ENCODE peak calls at places on chromosomes 1 and 21, in nine cellular contexts. P is posterior vena cava; N is tibial nerve; E is stimulated activated CD4-positive, alpha-beta T cell treated with anti-CD3 and anti-CD28 coated beads, Interleukin-4, amount 100 ng/mL, for 1 hour; C is HTR-8/SVneo; Q is CD8-positive, alpha-beta memory T cell; A is neuronal stem cell; Z is astrocyte; O is stimulated activated CD8-positive, alpha-beta memory T cell treated with anti-CD3 and anti-CD28 coated beads, Interleukin-15, amount 100 ng/mL, for 4 hours. S is an unnamed sample.
A peak's percentile ranks its signal among the peaks of the same experiment; 100 is the strongest.

GRCh38 chr1:205748398-205749093 is 1.4 kb downstream of the NUCKS1 start:
- DNase-seq in C (no peak), N (peak; percentile 10), A (no peak), Q (no peak), Z (peak; percentile 62), P (no peak), O (no peak), E (no peak), S (no peak)

GRCh38 chr21:35479529-35479928 is 430.4 kb upstream of the RUNX1 start:
- DNase-seq in E (no peak), C (no peak), N (no peak), Z (no peak), Q (no peak), A (no peak), P (no peak), O (no peak), S (no peak)

GRCh38 chr1:72284084-72284397 is 1.7 kb upstream of the NEGR1 start:
- DNase-seq in E (no peak), N (no peak), O (no peak), A (no peak), P (no peak), Z (no peak), Q (no peak), C (no peak), S (no peak)

GRCh38 chr1:96987186-96987703 is 265.7 kb downstream of the PTBP2 start:
- DNase-seq in A (no peak), P (no peak), C (no peak), E (no peak), O (no peak), Q (no peak), Z (no peak), N (no peak), S (no peak)

GRCh38 chr1:243748706-243749283 is 101.2 kb downstream of the AKT3 start:
- DNase-seq in Q (no peak), P (no peak), O (no peak), A (no peak), E (no peak), Z (peak; percentile 69), N (peak; percentile 70), C (peak; percentile 64), S (peak; percentile 63)

GRCh38 chr1:151370211-151370911 is 2.1 kb downstream of the SELENBP1 start:
- DNase-seq in Z (no peak), Q (no peak), A (no peak), C (no peak), N (no peak), P (no peak), O (no peak), E (no peak), S (no peak)

GRCh38 chr1:6000444-6001288 is 8.4 kb upstream of the NPHP4 start:
- DNase-seq in O (no peak), E (no peak), A (no peak), N (no peak), Q (no peak), C (no peak), Z (no peak), P (peak; percentile 67), S (no peak)

GRCh38 chr1:92511541-92511940 is 24.8 kb upstream of the GFI1 start:
- DNase-seq in Z (no peak), Q (no peak), A (no peak), P (no peak), N (no peak), O (no peak), C (no peak), E (no peak), S (no peak)

GRCh38 chr1:90391116-90391515 is 326.0 kb downstream of the BARHL2 start:
- DNase-seq in E (no peak), O (no peak), A (peak; percentile 37), N (no peak), Q (no peak), Z (peak; percentile 72), C (no peak), P (no peak), S (no peak)

GRCh38 chr1:184823080-184823479 is 68.4 kb upstream of the EDEM3 start:
- DNase-seq in E (no peak), P (no peak), N (no peak), Z (no peak), O (no peak), Q (no peak), C (peak; percentile 38), A (peak; percentile 56), S (no peak)

GRCh38 chr1:162561616-162562451 is at the start of gene UAP1:
- DNase-seq in E (no peak), N (peak; percentile 25), Z (no peak), C (no peak), A (no peak), Q (no peak), P (no peak), O (peak; percentile 7), S (no peak)

GRCh38 chr1:78831731-78832360 is 174.7 kb downstream of the ADGRL4 start:
- DNase-seq in N (no peak), O (no peak), P (no peak), E (no peak), C (peak; percentile 52), Z (peak; percentile 98), Q (no peak), A (no peak), S (peak; percentile 53)

GRCh38 chr1:231020816-231021215 is 19.2 kb downstream of the FAM89A start:
- DNase-seq in Q (no peak), P (no peak), O (no peak), N (no peak), E (no peak), Z (no peak), C (no peak), A (no peak), S (no peak)

GRCh38 chr1:147726161-147726560 is 34.2 kb downstream of the GJA5 start:
- DNase-seq in E (no peak), N (no peak), A (no peak), Q (no peak), C (no peak), Z (no peak), O (no peak), P (no peak), S (no peak)

GRCh38 chr1:41627491-41628280 is 143.2 kb upstream of the EDN2 start:
- DNase-seq in Z (no peak), A (no peak), P (no peak), Q (no peak), C (no peak), E (no peak), N (no peak), O (no peak), S (no peak)

GRCh38 chr21:27168084-27168483 is 201.2 kb upstream of the ADAMTS5 start:
- DNase-seq in N (no peak), Z (no peak), Q (no peak), E (no peak), P (no peak), A (no peak), C (no peak), O (no peak), S (no peak)

GRCh38 chr1:92476071-92476607 is 10.6 kb downstream of the GFI1 start:
- DNase-seq in O (peak; percentile 44), N (no peak), A (no peak), C (no peak), Z (no peak), P (no peak), Q (peak; percentile 86), E (peak; percentile 53), S (no peak)

GRCh38 chr1:204275695-204276596 is 62.2 kb upstream of the GOLT1A start:
- DNase-seq in Q (no peak), C (no peak), P (no peak), A (no peak), Z (no peak), E (no peak), N (no peak), O (no peak), S (no peak)

GRCh38 chr1:172993640-172994039 is 57.1 kb downstream of the TNFSF18 start:
- DNase-seq in P (no peak), O (no peak), Q (no peak), N (no peak), C (peak; percentile 30), Z (peak; percentile 87), E (no peak), A (no peak), S (no peak)

GRCh38 chr21:32364387-32364786 is 28.4 kb downstream of the URB1 start:
- DNase-seq in C (no peak), Z (no peak), A (no peak), Q (no peak), E (no peak), P (no peak), N (peak; percentile 18), O (no peak), S (no peak)

GRCh38 chr21:44836666-44837471 is 19.0 kb upstream of the SUMO3 start:
- DNase-seq in Z (no peak), O (no peak), P (peak; percentile 81), N (no peak), Q (no peak), E (no peak), A (no peak), C (peak; percentile 64), S (no peak)

GRCh38 chr1:18350783-18351182 is 129.9 kb upstream of the KLHDC7A start:
- DNase-seq in C (no peak), Q (no peak), E (no peak), P (no peak), O (no peak), A (no peak), Z (no peak), N (no peak), S (no peak)

S was measured in HCT116.